ENCODE peak calls at places on chromosomes 6 and 20, in nine cellular contexts. One of them, this sample, is unnamed.

GRCh38 chr20:42043921-42044320 is 425.7 kb upstream of the CHD6 start:
- DNase-seq in lower lobe of right lung: no peak
- DNase-seq in breast epithelium: no peak
- DNase-seq in left ventricle myocardium inferior: no peak
- DNase-seq in right lobe of liver: no peak
- DNase-seq in SJSA1: no peak
- DNase-seq in GM23248: no peak
- DNase-seq in tibial artery: no peak
- DNase-seq in heart left ventricle: no peak
- DNase-seq in this sample: no peak

GRCh38 chr6:143348531-143348930 is 102.0 kb downstream of the ADAT2 start:
- DNase-seq in right lobe of liver: no peak
- DNase-seq in GM23248: peak; percentile 24
- DNase-seq in heart left ventricle: no peak
- DNase-seq in breast epithelium: no peak
- DNase-seq in lower lobe of right lung: no peak
- DNase-seq in SJSA1: no peak
- DNase-seq in left ventricle myocardium inferior: no peak
- DNase-seq in tibial artery: no peak
- DNase-seq in this sample: no peak

GRCh38 chr20:46461808-46462207 is 51.6 kb downstream of the ZNF334 start:
- DNase-seq in right lobe of liver: no peak
- DNase-seq in SJSA1: no peak
- DNase-seq in lower lobe of right lung: no peak
- DNase-seq in heart left ventricle: no peak
- DNase-seq in left ventricle myocardium inferior: no peak
- DNase-seq in breast epithelium: no peak
- DNase-seq in tibial artery: no peak
- DNase-seq in GM23248: no peak
- DNase-seq in this sample: no peak

GRCh38 chr6:121851056-121851455 is 415.6 kb downstream of the GJA1 start:
- DNase-seq in tibial artery: no peak
- DNase-seq in left ventricle myocardium inferior: no peak
- DNase-seq in lower lobe of right lung: no peak
- DNase-seq in GM23248: peak; percentile 35
- DNase-seq in breast epithelium: no peak
- DNase-seq in SJSA1: no peak
- DNase-seq in heart left ventricle: no peak
- DNase-seq in right lobe of liver: no peak
- DNase-seq in this sample: no peak

GRCh38 chr6:30100585-30101422 is 12.1 kb downstream of the TRIM31 start:
- DNase-seq in breast epithelium: peak; percentile 73
- DNase-seq in tibial artery: no peak
- DNase-seq in right lobe of liver: peak; percentile 64
- DNase-seq in GM23248: peak; percentile 50
- DNase-seq in heart left ventricle: peak; percentile 60
- DNase-seq in SJSA1: no peak
- DNase-seq in left ventricle myocardium inferior: peak; percentile 19
- DNase-seq in lower lobe of right lung: peak; percentile 75
- DNase-seq in this sample: peak; percentile 11

GRCh38 chr6:82176616-82177015 is 70.9 kb downstream of the IBTK start:
- DNase-seq in heart left ventricle: no peak
- DNase-seq in SJSA1: no peak
- DNase-seq in lower lobe of right lung: no peak
- DNase-seq in left ventricle myocardium inferior: no peak
- DNase-seq in right lobe of liver: no peak
- DNase-seq in GM23248: peak; percentile 33
- DNase-seq in tibial artery: no peak
- DNase-seq in breast epithelium: no peak
- DNase-seq in this sample: no peak

GRCh38 chr6:110951986-110952794 is 6.3 kb upstream of the GTF3C6 start:
- DNase-seq in lower lobe of right lung: no peak
- DNase-seq in left ventricle myocardium inferior: no peak
- DNase-seq in breast epithelium: no peak
- DNase-seq in right lobe of liver: no peak
- DNase-seq in GM23248: peak; percentile 57
- DNase-seq in SJSA1: peak; percentile 50
- DNase-seq in tibial artery: no peak
- DNase-seq in heart left ventricle: no peak
- DNase-seq in this sample: no peak

GRCh38 chr6:116945809-116946208 is 68.8 kb downstream of the RFX6 start:
- DNase-seq in breast epithelium: no peak
- DNase-seq in heart left ventricle: no peak
- DNase-seq in lower lobe of right lung: no peak
- DNase-seq in GM23248: no peak
- DNase-seq in left ventricle myocardium inferior: no peak
- DNase-seq in right lobe of liver: no peak
- DNase-seq in SJSA1: no peak
- DNase-seq in tibial artery: no peak
- DNase-seq in this sample: peak; percentile 36

GRCh38 chr6:70234561-70235236 is 68.2 kb downstream of the COL9A1 start:
- DNase-seq in GM23248: no peak
- DNase-seq in tibial artery: no peak
- DNase-seq in left ventricle myocardium inferior: no peak
- DNase-seq in right lobe of liver: no peak
- DNase-seq in lower lobe of right lung: no peak
- DNase-seq in heart left ventricle: no peak
- DNase-seq in SJSA1: no peak
- DNase-seq in breast epithelium: no peak
- DNase-seq in this sample: peak; percentile 69

GRCh38 chr6:89951574-89952360 is 57.5 kb downstream of the GJA10 start:
- DNase-seq in breast epithelium: no peak
- DNase-seq in heart left ventricle: no peak
- DNase-seq in right lobe of liver: no peak
- DNase-seq in lower lobe of right lung: no peak
- DNase-seq in GM23248: no peak
- DNase-seq in tibial artery: no peak
- DNase-seq in left ventricle myocardium inferior: no peak
- DNase-seq in SJSA1: no peak
- DNase-seq in this sample: peak; percentile 27

GRCh38 chr20:63129376-63129965 is 86.5 kb downstream of the YTHDF1 start:
- DNase-seq in SJSA1: no peak
- DNase-seq in right lobe of liver: peak; percentile 24
- DNase-seq in breast epithelium: peak; percentile 12
- DNase-seq in left ventricle myocardium inferior: no peak
- DNase-seq in GM23248: no peak
- DNase-seq in heart left ventricle: no peak
- DNase-seq in tibial artery: peak; percentile 34
- DNase-seq in lower lobe of right lung: no peak
- DNase-seq in this sample: no peak

GRCh38 chr20:48770700-48771099 is 57.1 kb downstream of the PREX1 start:
- DNase-seq in SJSA1: no peak
- DNase-seq in lower lobe of right lung: no peak
- DNase-seq in tibial artery: no peak
- DNase-seq in heart left ventricle: no peak
- DNase-seq in left ventricle myocardium inferior: no peak
- DNase-seq in GM23248: peak; percentile 11
- DNase-seq in right lobe of liver: no peak
- DNase-seq in breast epithelium: no peak
- DNase-seq in this sample: no peak

GRCh38 chr20:43191946-43192847 is 2.5 kb upstream of the PTPRT start:
- DNase-seq in left ventricle myocardium inferior: no peak
- DNase-seq in heart left ventricle: no peak
- DNase-seq in right lobe of liver: peak; percentile 59
- DNase-seq in SJSA1: no peak
- DNase-seq in tibial artery: no peak
- DNase-seq in lower lobe of right lung: no peak
- DNase-seq in GM23248: peak; percentile 35
- DNase-seq in breast epithelium: no peak
- DNase-seq in this sample: peak; percentile 42

GRCh38 chr20:50980851-50981713 is 22.5 kb downstream of the MOCS3 start:
- DNase-seq in right lobe of liver: no peak
- DNase-seq in breast epithelium: no peak
- DNase-seq in SJSA1: peak; percentile 78
- DNase-seq in tibial artery: no peak
- DNase-seq in heart left ventricle: peak; percentile 46
- DNase-seq in lower lobe of right lung: peak; percentile 55
- DNase-seq in GM23248: peak; percentile 87
- DNase-seq in left ventricle myocardium inferior: no peak
- DNase-seq in this sample: peak; percentile 82

GRCh38 chr6:164887660-164888059 is 421.7 kb downstream of the C6orf118 start:
- DNase-seq in SJSA1: no peak
- DNase-seq in right lobe of liver: no peak
- DNase-seq in left ventricle myocardium inferior: no peak
- DNase-seq in breast epithelium: no peak
- DNase-seq in lower lobe of right lung: no peak
- DNase-seq in tibial artery: no peak
- DNase-seq in heart left ventricle: no peak
- DNase-seq in GM23248: no peak
- DNase-seq in this sample: no peak
- H3K9me3 ChIP-seq in SJSA1: no peaks in the 10 kb centered on the region
- H3K9me3 ChIP-seq in right lobe of liver: no peaks in the 10 kb centered on the region
- H3K9me3 ChIP-seq in left ventricle myocardium inferior: no peaks in the 10 kb centered on the region
- H3K9me3 ChIP-seq in breast epithelium: no peaks in the 10 kb centered on the region
- H3K9me3 ChIP-seq in lower lobe of right lung: no peaks in the 10 kb centered on the region
- H3K9me3 ChIP-seq in tibial artery: no peaks in the 10 kb centered on the region
- H3K9me3 ChIP-seq in heart left ventricle: no peaks in the 10 kb centered on the region
- H3K9me3 ChIP-seq in GM23248: no peaks in the 10 kb centered on the region
- H3K9me3 ChIP-seq in this sample: no peaks in the 10 kb centered on the region

DNA sequence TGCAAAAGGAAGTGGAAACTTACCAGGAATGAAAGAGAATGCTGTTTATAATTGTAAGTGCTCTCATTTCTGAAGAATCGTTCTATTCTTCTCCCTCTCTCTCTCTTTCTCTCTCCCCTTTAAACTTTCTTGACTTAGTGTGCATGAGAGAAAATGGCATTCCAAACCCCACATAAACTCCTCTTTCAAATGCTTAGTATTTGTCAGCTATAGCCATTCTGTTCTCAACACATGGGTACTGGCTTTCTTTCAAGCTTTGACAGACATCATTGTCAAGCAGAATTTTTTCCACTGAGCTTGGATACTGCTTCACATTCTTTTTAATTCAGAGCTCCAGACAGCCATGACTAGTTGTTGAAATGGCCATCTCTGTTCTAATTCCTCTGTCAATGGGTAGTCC is 51.1 kb upstream of the PREP start:
- DNase-seq in tibial artery: no peak
- DNase-seq in left ventricle myocardium inferior: no peak
- DNase-seq in heart left ventricle: no peak
- DNase-seq in breast epithelium: no peak
- DNase-seq in lower lobe of right lung: no peak
- DNase-seq in GM23248: no peak
- DNase-seq in right lobe of liver: no peak
- DNase-seq in SJSA1: no peak
- DNase-seq in this sample: no peak
- H3K4me3 ChIP-seq in tibial artery: no peak overlapping the region
- H3K4me3 ChIP-seq in left ventricle myocardium inferior: no peak overlapping the region
- H3K4me3 ChIP-seq in heart left ventricle: peak overlapping the region; percentile 30
- H3K4me3 ChIP-seq in breast epithelium: no peak overlapping the region
- H3K4me3 ChIP-seq in lower lobe of right lung: no peak overlapping the region
- H3K4me3 ChIP-seq in GM23248: no peak overlapping the region
- H3K4me3 ChIP-seq in right lobe of liver: no peak overlapping the region
- H3K4me3 ChIP-seq in SJSA1: no peak overlapping the region
- H3K4me3 ChIP-seq in this sample: no peak overlapping the region

GRCh38 chr6:3426817-3427739 is 29.8 kb downstream of the SLC22A23 start:
- DNase-seq in lower lobe of right lung: no peak
- DNase-seq in right lobe of liver: no peak
- DNase-seq in SJSA1: no peak
- DNase-seq in GM23248: no peak
- DNase-seq in tibial artery: no peak
- DNase-seq in breast epithelium: no peak
- DNase-seq in heart left ventricle: no peak
- DNase-seq in left ventricle myocardium inferior: no peak
- DNase-seq in this sample: no peak
- H3K27ac ChIP-seq in lower lobe of right lung: no peak overlapping the region
- H3K27ac ChIP-seq in right lobe of liver: no peak overlapping the region
- H3K27ac ChIP-seq in SJSA1: no peak overlapping the region
- H3K27ac ChIP-seq in GM23248: no peak overlapping the region
- H3K27ac ChIP-seq in tibial artery: no peak overlapping the region
- H3K27ac ChIP-seq in breast epithelium: peak overlapping the region; percentile 15
- H3K27ac ChIP-seq in heart left ventricle: no peak overlapping the region
- H3K27ac ChIP-seq in left ventricle myocardium inferior: no peak overlapping the region
- H3K27ac ChIP-seq in this sample: no peak overlapping the region

GRCh38 chr20:56094228-56094627 is 88.9 kb upstream of the CBLN4 start:
- DNase-seq in GM23248: no peak
- DNase-seq in SJSA1: no peak
- DNase-seq in heart left ventricle: no peak
- DNase-seq in left ventricle myocardium inferior: no peak
- DNase-seq in breast epithelium: no peak
- DNase-seq in lower lobe of right lung: no peak
- DNase-seq in tibial artery: no peak
- DNase-seq in right lobe of liver: no peak
- DNase-seq in this sample: no peak
- H3K9me3 ChIP-seq in GM23248: no peaks in the 10 kb centered on the region
- H3K9me3 ChIP-seq in SJSA1: peaks cover 11% of the 10 kb centered on the region
- H3K9me3 ChIP-seq in heart left ventricle: peaks cover 4% of the 10 kb centered on the region
- H3K9me3 ChIP-seq in left ventricle myocardium inferior: peaks cover 31% of the 10 kb centered on the region
- H3K9me3 ChIP-seq in breast epithelium: peaks cover 14% of the 10 kb centered on the region
- H3K9me3 ChIP-seq in lower lobe of right lung: no peaks in the 10 kb centered on the region
- H3K9me3 ChIP-seq in tibial artery: no peaks in the 10 kb centered on the region
- H3K9me3 ChIP-seq in right lobe of liver: no peaks in the 10 kb centered on the region
- H3K9me3 ChIP-seq in this sample: peaks cover 5% of the 10 kb centered on the region

GRCh38 chr6:127900935-127901334 is at the start of gene THEMIS:
- DNase-seq in lower lobe of right lung: no peak
- DNase-seq in heart left ventricle: no peak
- DNase-seq in left ventricle myocardium inferior: no peak
- DNase-seq in GM23248: no peak
- DNase-seq in right lobe of liver: no peak
- DNase-seq in SJSA1: no peak
- DNase-seq in breast epithelium: no peak
- DNase-seq in tibial artery: no peak
- DNase-seq in this sample: no peak
- H3K4me3 ChIP-seq in lower lobe of right lung: peak within 1 kb of the TSS; percentile 32
- H3K4me3 ChIP-seq in heart left ventricle: peak within 1 kb of the TSS; percentile 48
- H3K4me3 ChIP-seq in left ventricle myocardium inferior: no peak within 1 kb of the TSS
- H3K4me3 ChIP-seq in GM23248: no peak within 1 kb of the TSS
- H3K4me3 ChIP-seq in right lobe of liver: no peak within 1 kb of the TSS
- H3K4me3 ChIP-seq in SJSA1: no peak within 1 kb of the TSS
- H3K4me3 ChIP-seq in breast epithelium: peak within 1 kb of the TSS; percentile 13
- H3K4me3 ChIP-seq in tibial artery: no peak within 1 kb of the TSS
- H3K4me3 ChIP-seq in this sample: no peak within 1 kb of the TSS

GRCh38 chr6:37459981-37460800 is 27.2 kb downstream of the CMTR1 start:
- DNase-seq in lower lobe of right lung: no peak
- DNase-seq in breast epithelium: no peak
- DNase-seq in tibial artery: no peak
- DNase-seq in left ventricle myocardium inferior: no peak
- DNase-seq in right lobe of liver: no peak
- DNase-seq in heart left ventricle: no peak
- DNase-seq in GM23248: no peak
- DNase-seq in SJSA1: no peak
- DNase-seq in this sample: peak; percentile 97
- H3K27ac ChIP-seq in lower lobe of right lung: no peak overlapping the region
- H3K27ac ChIP-seq in breast epithelium: no peak overlapping the region
- H3K27ac ChIP-seq in tibial artery: no peak overlapping the region
- H3K27ac ChIP-seq in left ventricle myocardium inferior: no peak overlapping the region
- H3K27ac ChIP-seq in right lobe of liver: no peak overlapping the region
- H3K27ac ChIP-seq in heart left ventricle: no peak overlapping the region
- H3K27ac ChIP-seq in GM23248: no peak overlapping the region
- H3K27ac ChIP-seq in SJSA1: no peak overlapping the region
- H3K27ac ChIP-seq in this sample: peak overlapping the region; percentile 62

This sample was measured in SJCRH30.